ENCODE peak calls at places on chromosome 16, in nine cellular contexts. U, O, N, T, A, Y, W, C and L are unnamed samples.

GRCh38 chr16:81442220-81442908 is 2.2 kb upstream of the CMIP start:
- DNase-seq in U (no peak), O (no peak), N (no peak), T (no peak), A (no peak), Y (no peak), W (no peak), C (no peak), L (no peak)

GRCh38 chr16:57185446-57185944 is 344 bp downstream of the PSME3IP1 start:
- DNase-seq in U (no peak), O (no peak), N (peak), T (no peak), A (peak), Y (peak), W (no peak), C (no peak), L (no peak)

GRCh38 chr16:83744521-83744981 is 63.2 kb upstream of the HSBP1 start:
- DNase-seq in U (no peak), O (no peak), N (peak), T (peak), A (no peak), Y (peak), W (no peak), C (peak), L (no peak)

GRCh38 chr16:20026673-20027072 is 47.0 kb downstream of the GPR139 start:
- DNase-seq in U (no peak), O (no peak), N (no peak), T (no peak), A (no peak), Y (no peak), W (no peak), C (no peak), L (no peak)

GRCh38 chr16:15031179-15031578 is 24.7 kb downstream of the NTAN1 start:
- DNase-seq in U (no peak), O (no peak), N (no peak), T (peak), A (no peak), Y (no peak), W (no peak), C (no peak), L (no peak)

GRCh38 chr16:69451166-69451565 is 26.7 kb downstream of the CYB5B start:
- DNase-seq in U (no peak), O (no peak), N (no peak), T (no peak), A (no peak), Y (no peak), W (no peak), C (no peak), L (no peak)

GRCh38 chr16:1152651-1153259 is at the start of gene CACNA1H:
- DNase-seq in U (no peak), O (peak), N (no peak), T (peak), A (peak), Y (no peak), W (peak), C (no peak), L (peak)

GRCh38 chr16:81077077-81077940 is at the start of gene C16orf46:
- DNase-seq in U (peak), O (peak), N (peak), T (peak), A (peak), Y (peak), W (peak), C (peak), L (peak)

GRCh38 chr16:65414284-65414984 is 292.6 kb upstream of the CDH11 start:
- DNase-seq in U (no peak), O (no peak), N (no peak), T (no peak), A (no peak), Y (peak), W (no peak), C (peak), L (no peak)

GRCh38 chr16:74738134-74738541 is 36.5 kb downstream of the FA2H start:
- DNase-seq in U (no peak), O (no peak), N (no peak), T (no peak), A (no peak), Y (peak), W (no peak), C (no peak), L (no peak)

GRCh38 chr16:57475711-57476339 is 10.5 kb downstream of the DOK4 start:
- DNase-seq in U (no peak), O (peak), N (peak), T (peak), A (no peak), Y (no peak), W (peak), C (no peak), L (peak)

GRCh38 chr16:81401035-81401950 is 43.3 kb upstream of the CMIP start:
- DNase-seq in U (no peak), O (no peak), N (no peak), T (peak), A (no peak), Y (peak), W (no peak), C (peak), L (no peak)

GRCh38 chr16:67148656-67149275 is 2.0 kb downstream of the B3GNT9 start:
- DNase-seq in U (no peak), O (no peak), N (no peak), T (no peak), A (no peak), Y (no peak), W (no peak), C (no peak), L (no peak)

GRCh38 chr16:4915226-4915761 is 21.7 kb downstream of the PPL start:
- DNase-seq in U (no peak), O (no peak), N (no peak), T (no peak), A (no peak), Y (no peak), W (no peak), C (peak), L (no peak)

GRCh38 chr16:81831722-81832126 is 52.6 kb downstream of the PLCG2 start:
- DNase-seq in U (no peak), O (peak), N (peak), T (peak), A (no peak), Y (no peak), W (no peak), C (no peak), L (no peak)

GRCh38 chr16:68355447-68356248 is 44.8 kb downstream of the PRMT7 start:
- DNase-seq in U (no peak), O (no peak), N (peak), T (peak), A (no peak), Y (no peak), W (no peak), C (no peak), L (no peak)

GRCh38 chr16:9258423-9259051 is 167.1 kb downstream of the HAPSTR1 start:
- DNase-seq in U (peak), O (peak), N (no peak), T (no peak), A (no peak), Y (peak), W (no peak), C (no peak), L (peak)

GRCh38 chr16:50066482-50067289 is 916 bp downstream of the HEATR3 start:
- DNase-seq in U (no peak), O (no peak), N (no peak), T (no peak), A (no peak), Y (no peak), W (no peak), C (no peak), L (no peak)

GRCh38 chr16:15435216-15435864 is 952 bp downstream of the BMERB1 start:
- DNase-seq in U (no peak), O (peak), N (no peak), T (no peak), A (no peak), Y (no peak), W (no peak), C (no peak), L (no peak)

GRCh38 chr16:59697236-59697635 is 963.1 kb upstream of the GOT2 start:
- DNase-seq in U (no peak), O (no peak), N (no peak), T (no peak), A (no peak), Y (no peak), W (no peak), C (no peak), L (no peak)

GRCh38 chr16:82738699-82739098 is 111.9 kb downstream of the CDH13 start:
- DNase-seq in U (no peak), O (no peak), N (no peak), T (no peak), A (no peak), Y (no peak), W (no peak), C (no peak), L (no peak)

GRCh38 chr16:4894276-4895150 is 42.4 kb downstream of the PPL start:
- DNase-seq in U (no peak), O (no peak), N (peak), T (no peak), A (no peak), Y (no peak), W (no peak), C (no peak), L (no peak)

GRCh38 chr16:88437367-88437964 is 15.6 kb upstream of the ZFPM1 start:
- DNase-seq in U (peak), O (peak), N (no peak), T (peak), A (peak), Y (peak), W (peak), C (no peak), L (no peak)

GRCh38 chr16:85556456-85557082 is 56.6 kb upstream of the GSE1 start:
- DNase-seq in U (peak), O (peak), N (peak), T (peak), A (peak), Y (no peak), W (peak), C (no peak), L (peak)

GRCh38 chr16:19167710-19168172 is 299 bp upstream of the SYT17 start:
- DNase-seq in U (peak), O (peak), N (peak), T (peak), A (no peak), Y (peak), W (no peak), C (no peak), L (peak)

GRCh38 chr16:73172621-73173312 is 124.8 kb upstream of the ZFHX3 start:
- DNase-seq in U (no peak), O (no peak), N (peak), T (peak), A (peak), Y (peak), W (no peak), C (peak), L (no peak)

GRCh38 chr16:50644730-50645129 is 36.4 kb downstream of the SNX20 start:
- DNase-seq in U (no peak), O (peak), N (no peak), T (no peak), A (no peak), Y (peak), W (peak), C (no peak), L (no peak)

GRCh38 chr16:85563515-85564276 is 49.4 kb upstream of the GSE1 start:
- DNase-seq in U (peak), O (no peak), N (peak), T (peak), A (peak), Y (no peak), W (no peak), C (no peak), L (no peak)

GRCh38 chr16:56382459-56382858 is 42.9 kb downstream of the AMFR start:
- DNase-seq in U (no peak), O (no peak), N (no peak), T (no peak), A (no peak), Y (no peak), W (no peak), C (no peak), L (no peak)

GRCh38 chr16:84603115-84603816 is 14.6 kb downstream of the COTL1 start:
- DNase-seq in U (no peak), O (no peak), N (peak), T (peak), A (peak), Y (peak), W (no peak), C (peak), L (peak)